ENCODE peak calls at places on chromosomes 5 and 9, in five cellular contexts. I is nephron progenitor cell; W is NCI-H2171; J is activated naive CD8-positive, alpha-beta T cell treated with anti-CD3 and anti-CD28 coated beads, Interleukin-2, amount 50 U/mL, for 24 hours; A is OCI-M1. E is an unnamed sample.

GRCh38 chr9:131045300-131046092 is 36.5 kb downstream of the LAMC3 start:
- DNase-seq in I (no peak), W (no peak), J (peak), A (no peak), E (no peak)

GRCh38 chr5:14156611-14157493 is 13.7 kb downstream of the TRIO start:
- DNase-seq in I (no peak), W (peak), J (no peak), A (no peak), E (peak)

GRCh38 chr5:175447571-175447970 is 3.6 kb upstream of the DRD1 start:
- DNase-seq in I (no peak), W (no peak), J (no peak), A (no peak), E (no peak)

GRCh38 chr5:141135030-141135717 is at the start of gene PCDHB5:
- DNase-seq in I (peak), W (no peak), J (no peak), A (peak), E (no peak)

GRCh38 chr5:135880278-135880677 is 15.4 kb downstream of the IL9 start:
- DNase-seq in I (peak), W (no peak), J (no peak), A (peak), E (no peak)

GRCh38 chr9:121445986-121446385 is 53.7 kb downstream of the GGTA1 start:
- DNase-seq in I (no peak), W (no peak), J (peak), A (no peak), E (no peak)

GRCh38 chr5:63131618-63132285 is 553.1 kb downstream of the LRRC70 start:
- DNase-seq in I (no peak), W (no peak), J (no peak), A (peak), E (no peak)

GRCh38 chr5:50420343-50420935 is 20.6 kb downstream of the EMB start:
- DNase-seq in I (no peak), W (no peak), J (no peak), A (no peak), E (no peak)

GRCh38 chr9:126399251-126399650 is 72.6 kb downstream of the MVB12B start:
- DNase-seq in I (no peak), W (no peak), J (no peak), A (no peak), E (no peak)

GRCh38 chr5:98436672-98437071 is 336.8 kb upstream of the RGMB start:
- DNase-seq in I (no peak), W (no peak), J (no peak), A (no peak), E (no peak)

GRCh38 chr9:73149371-73150067 is 2.1 kb upstream of the ANXA1 start:
- DNase-seq in I (no peak), W (no peak), J (no peak), A (peak), E (peak)

GRCh38 chr9:68522954-68523353 is 17.7 kb downstream of the TMEM252 start:
- DNase-seq in I (no peak), W (no peak), J (no peak), A (no peak), E (no peak)

GRCh38 chr9:106718996-106719395 is 144.0 kb upstream of the ZNF462 start:
- DNase-seq in I (no peak), W (no peak), J (no peak), A (no peak), E (peak)

GRCh38 chr5:80620206-80620605 is 34.2 kb upstream of the MSH3 start:
- DNase-seq in I (no peak), W (no peak), J (no peak), A (no peak), E (no peak)

GRCh38 chr9:90033030-90033650 is 428.3 kb downstream of the GADD45G start:
- DNase-seq in I (no peak), W (no peak), J (no peak), A (no peak), E (no peak)

GRCh38 chr5:95838001-95838520 is 15.5 kb upstream of the GLRX start:
- DNase-seq in I (no peak), W (no peak), J (no peak), A (no peak), E (no peak)

GRCh38 chr9:120433701-120434100 is 146.3 kb downstream of the CDK5RAP2 start:
- DNase-seq in I (no peak), W (no peak), J (no peak), A (no peak), E (no peak)

GRCh38 chr5:148482697-148483462 is 99.1 kb downstream of the FBXO38 start:
- DNase-seq in I (peak), W (peak), J (peak), A (peak), E (no peak)

GRCh38 chr5:147628054-147628895 is 118.4 kb upstream of the DPYSL3 start:
- DNase-seq in I (peak), W (peak), J (peak), A (peak), E (peak)

GRCh38 chr5:58774979-58775378 is 192.1 kb downstream of the RAB3C start:
- DNase-seq in I (no peak), W (no peak), J (no peak), A (no peak), E (no peak)

GRCh38 chr9:124869986-124870560 is 8.1 kb downstream of the ARPC5L start:
- DNase-seq in I (peak), W (no peak), J (peak), A (peak), E (no peak)

GRCh38 chr5:129306725-129307124 is 153.4 kb upstream of the ADAMTS19 start:
- DNase-seq in I (no peak), W (no peak), J (no peak), A (no peak), E (no peak)

GRCh38 chr9:108094676-108094993 is 605.1 kb upstream of the KLF4 start:
- DNase-seq in I (no peak), W (no peak), J (no peak), A (no peak), E (no peak)

GRCh38 chr5:10701567-10702039 is 59.4 kb downstream of the DAP start:
- DNase-seq in I (peak), W (no peak), J (peak), A (peak), E (no peak)

GRCh38 chr5:423233-423565 is 19.8 kb upstream of the EXOC3 start:
- DNase-seq in I (no peak), W (no peak), J (no peak), A (no peak), E (no peak)

GRCh38 chr5:142357469-142358090 is 32.8 kb upstream of the SPRY4 start:
- DNase-seq in I (no peak), W (no peak), J (no peak), A (no peak), E (no peak)

GRCh38 chr9:134738869-134739659 is 97.5 kb downstream of the COL5A1 start:
- DNase-seq in I (peak), W (peak), J (peak), A (peak), E (no peak)

GRCh38 chr5:3024126-3024525 is 272.6 kb upstream of the IRX2 start:
- DNase-seq in I (no peak), W (no peak), J (no peak), A (no peak), E (no peak)

GRCh38 chr5:43037929-43038510 is 2.1 kb downstream of the ANXA2R start:
- DNase-seq in I (no peak), W (no peak), J (no peak), A (peak), E (no peak)

GRCh38 chr9:134205636-134206316 is 41.4 kb upstream of the RNU6ATAC start:
- DNase-seq in I (no peak), W (peak), J (no peak), A (no peak), E (peak)

GRCh38 chr9:79766091-79766490 is 194.3 kb downstream of the TLE4 start:
- DNase-seq in I (no peak), W (no peak), J (no peak), A (no peak), E (no peak)